ENCODE peak calls at places on chromosomes 12 and 14, in ten cellular contexts. P is iris pigment epithelial cell; E is BE2C; T is activated CD4-positive, alpha-beta T cell treated with anti-CD3 and anti-CD28 coated beads, Interleukin-2, amount 10 ng/mL, durations not matched to agents 24 days and 14 days; F is AG08396; H is COR-L47; J is progenitor cell of endocrine pancreas; C is amniotic stem cell; W is fibroblast of gingiva; Q is iPS-NIHi11. Y is an unnamed sample.

GRCh38 chr12:32777776-32778175 is 22.1 kb upstream of the YARS2 start:
- DNase-seq in F (no peak), T (no peak), H (no peak), J (no peak), P (peak), C (no peak), Q (no peak), E (no peak), W (no peak), Y (no peak)

GRCh38 chr12:26158078-26158764 is 33.4 kb upstream of the BHLHE41 start:
- DNase-seq in F (no peak), H (no peak), Q (peak), W (no peak), T (no peak), J (no peak), C (no peak), P (no peak), E (peak), Y (no peak)

GRCh38 chr14:56892959-56893358 is 82.7 kb upstream of the OTX2 start:
- DNase-seq in J (no peak), F (no peak), C (no peak), T (no peak), Q (no peak), P (no peak), E (no peak), W (no peak), H (no peak), Y (no peak)

GRCh38 chr14:89473979-89474378 is 56.9 kb upstream of the FOXN3 start:
- DNase-seq in H (no peak), P (peak), W (no peak), J (no peak), F (peak), C (no peak), Q (no peak), E (no peak), T (no peak), Y (no peak)

GRCh38 chr12:8644345-8645248 is 18.0 kb downstream of the MFAP5 start:
- DNase-seq in J (no peak), Q (no peak), T (peak), P (no peak), E (no peak), H (no peak), C (no peak), W (no peak), F (no peak), Y (no peak)

GRCh38 chr12:15074351-15074750 is 101.5 kb downstream of the PDE6H start:
- DNase-seq in P (peak), T (no peak), F (no peak), Q (no peak), C (no peak), J (no peak), H (no peak), W (no peak), E (no peak), Y (no peak)

GRCh38 chr12:124817076-124818000 is 46.3 kb downstream of the SCARB1 start:
- DNase-seq in C (no peak), W (no peak), P (no peak), T (no peak), Q (no peak), H (no peak), E (no peak), F (no peak), J (no peak), Y (no peak)

GRCh38 chr12:28759334-28759733 is 389.7 kb upstream of the FAR2 start:
- DNase-seq in J (no peak), Q (peak), F (peak), P (peak), W (peak), C (no peak), E (no peak), T (no peak), H (no peak), Y (peak)

GRCh38 chr12:3032770-3033537 is 44.2 kb upstream of the TSPAN9 start:
- DNase-seq in Q (no peak), W (no peak), J (no peak), P (no peak), T (no peak), H (no peak), E (no peak), F (no peak), C (no peak), Y (no peak)

GRCh38 chr14:96299441-96299840 is 43.4 kb downstream of the BDKRB1 start:
- DNase-seq in F (no peak), E (peak), T (no peak), C (no peak), H (no peak), P (no peak), J (no peak), W (no peak), Q (no peak), Y (no peak)

GRCh38 chr14:105641075-105641937 is 114.9 kb downstream of the TMEM121 start:
- DNase-seq in E (no peak), T (no peak), F (no peak), P (no peak), C (no peak), J (no peak), W (no peak), H (no peak), Q (no peak), Y (no peak)

GRCh38 chr12:123388948-123389559 is 5.1 kb downstream of the KMT5A start:
- DNase-seq in P (no peak), Q (peak), F (peak), W (no peak), C (no peak), H (no peak), E (peak), T (no peak), J (peak), Y (no peak)

GRCh38 chr12:47808574-47809380 is 10.9 kb downstream of the HDAC7 start:
- DNase-seq in P (peak), W (no peak), J (no peak), C (no peak), F (no peak), Q (no peak), H (no peak), E (no peak), T (peak), Y (peak)

GRCh38 chr12:25957898-25958253 is 606 bp upstream of the RASSF8 start:
- DNase-seq in W (peak), C (peak), J (no peak), H (no peak), Q (no peak), E (no peak), P (peak), F (peak), T (peak), Y (peak)

GRCh38 chr14:102986810-102987579 is 64.5 kb downstream of the AMN start:
- DNase-seq in E (no peak), C (no peak), T (no peak), W (peak), F (peak), Q (no peak), P (peak), J (no peak), H (no peak), Y (no peak)

GRCh38 chr12:53115891-53116675 is 12.8 kb downstream of the SOAT2 start:
- DNase-seq in J (no peak), Q (no peak), T (no peak), P (no peak), C (no peak), H (no peak), W (no peak), F (peak), E (no peak), Y (no peak)

GRCh38 chr12:132559652-132560420 is 50.5 kb downstream of the LRCOL1 start:
- DNase-seq in F (peak), Q (peak), H (peak), W (peak), T (peak), E (peak), P (peak), J (peak), C (peak), Y (peak)

GRCh38 chr12:96386794-96387193 is 13.4 kb downstream of the CDK17 start:
- DNase-seq in H (no peak), T (no peak), C (no peak), F (no peak), E (no peak), J (no peak), P (no peak), Q (no peak), W (no peak), Y (no peak)

GRCh38 chr12:5328669-5329068 is 103.2 kb upstream of the NTF3 start:
- DNase-seq in E (no peak), P (no peak), F (no peak), J (no peak), C (no peak), H (no peak), Q (no peak), W (no peak), T (no peak), Y (no peak)

GRCh38 chr14:23339506-23340268 is 13.0 kb downstream of the SLC22A17 start:
- DNase-seq in Q (no peak), W (no peak), H (no peak), C (no peak), J (no peak), F (no peak), P (no peak), T (no peak), E (no peak), Y (no peak)

GRCh38 chr14:99199854-99200653 is 71.9 kb downstream of the BCL11B start:
- DNase-seq in P (no peak), E (no peak), C (no peak), J (no peak), F (no peak), W (no peak), Q (no peak), T (no peak), H (no peak), Y (no peak)

GRCh38 chr14:93953263-93953662 is 23.1 kb downstream of the ASB2 start:
- DNase-seq in T (no peak), F (no peak), P (no peak), H (no peak), C (no peak), Q (peak), J (no peak), W (no peak), E (peak), Y (no peak)

GRCh38 chr14:104795781-104796681 is 483 bp upstream of the AKT1 start:
- DNase-seq in C (no peak), P (peak), T (peak), W (peak), J (no peak), Q (peak), F (peak), H (peak), E (peak), Y (peak)

GRCh38 chr12:6201199-6201608 is 1.0 kb downstream of the CD9 start:
- DNase-seq in J (no peak), E (peak), P (no peak), T (no peak), C (no peak), W (no peak), F (no peak), H (no peak), Q (no peak), Y (no peak)

GRCh38 chr12:52949413-52950331 is 754 bp downstream of the KRT18 start:
- DNase-seq in E (no peak), J (peak), H (peak), T (no peak), W (no peak), F (peak), C (no peak), P (peak), Q (peak), Y (peak)

GRCh38 chr14:34050606-34051005 is 99.7 kb upstream of the EGLN3 start:
- DNase-seq in T (no peak), E (no peak), P (no peak), H (no peak), F (no peak), Q (no peak), C (no peak), W (no peak), J (no peak), Y (peak)

GRCh38 chr12:94763461-94763860 is 113.1 kb upstream of the TMCC3 start:
- DNase-seq in T (no peak), J (no peak), W (no peak), C (no peak), Q (no peak), F (no peak), H (no peak), E (no peak), P (no peak), Y (no peak)

GRCh38 chr14:101022916-101023435 is 119.5 kb upstream of the RTL1 start:
- DNase-seq in E (peak), W (no peak), T (no peak), F (no peak), H (no peak), C (no peak), J (no peak), Q (no peak), P (no peak), Y (no peak)

GRCh38 chr14:66493750-66494149 is 7.6 kb downstream of the CCDC196 start:
- DNase-seq in T (no peak), P (no peak), C (no peak), J (no peak), F (no peak), H (no peak), E (no peak), Q (no peak), W (no peak), Y (no peak)

GRCh38 chr14:81517798-81518398 is 15.8 kb downstream of the SEL1L start:
- DNase-seq in E (no peak), T (no peak), H (no peak), C (no peak), J (no peak), Q (no peak), W (peak), F (no peak), P (peak), Y (no peak)

GRCh38 chr14:50447491-50447890 is 50.8 kb upstream of the CDKL1 start:
- DNase-seq in C (no peak), Q (no peak), H (no peak), J (no peak), W (no peak), T (no peak), P (peak), E (no peak), F (no peak), Y (peak)

GRCh38 chr12:12486661-12487240 is 75.9 kb downstream of the DUSP16 start:
- DNase-seq in H (no peak), C (no peak), F (no peak), W (no peak), P (no peak), J (no peak), E (no peak), Q (no peak), T (no peak), Y (no peak)

GRCh38 chr14:68239988-68240387 is 420.4 kb downstream of the RAD51B start:
- DNase-seq in Q (no peak), P (no peak), E (no peak), W (no peak), J (no peak), C (no peak), T (no peak), H (no peak), F (no peak), Y (no peak)

GRCh38 chr14:104688755-104689619 is at the start of gene INF2:
- DNase-seq in F (peak), H (peak), W (peak), T (peak), J (peak), C (no peak), P (peak), E (peak), Q (peak), Y (peak)

GRCh38 chr14:68939893-68940613 is 39.0 kb downstream of the ACTN1 start:
- DNase-seq in W (peak), C (peak), H (no peak), E (peak), J (no peak), Q (peak), P (peak), F (peak), T (no peak), Y (peak)

GRCh38 chr14:100155049-100155621 is 4.3 kb downstream of the DEGS2 start:
- DNase-seq in H (no peak), Q (peak), J (peak), W (peak), F (peak), E (peak), C (no peak), P (peak), T (peak), Y (no peak)

GRCh38 chr14:69318241-69318640 is 58.3 kb downstream of the GALNT16 start:
- DNase-seq in H (no peak), Q (no peak), W (no peak), P (no peak), J (no peak), C (no peak), F (no peak), T (no peak), E (no peak), Y (peak)

GRCh38 chr12:105911966-105912365 is 226.8 kb downstream of the NUAK1 start:
- DNase-seq in P (no peak), Q (no peak), T (no peak), H (no peak), W (no peak), J (no peak), F (no peak), E (no peak), C (no peak), Y (peak)

GRCh38 chr12:31582155-31582554 is 8.8 kb downstream of the DENND5B start:
- DNase-seq in H (no peak), J (no peak), E (no peak), P (peak), Q (no peak), T (no peak), C (no peak), W (peak), F (peak), Y (peak)

GRCh38 chr14:74879427-74880180 is 2.1 kb upstream of the DLST start:
- DNase-seq in C (no peak), T (no peak), W (no peak), H (no peak), P (peak), E (no peak), F (no peak), Q (no peak), J (no peak), Y (peak)